ENCODE peak calls at places on chromosome 14, in ten cellular contexts. One of them, this sample, is unnamed.
A peak's percentile ranks its signal among the peaks of the same experiment; 100 is the strongest.

GRCh38 chr14:99674776-99675175 is 9.3 kb upstream of the CYP46A1 start:
- DNase-seq in DND-41: no peak
- DNase-seq in lower lobe of right lung: no peak
- DNase-seq in transverse colon: no peak
- DNase-seq in ascending aorta: no peak
- DNase-seq in CD4-positive, alpha-beta memory T cell: no peak
- DNase-seq in ovary: no peak
- DNase-seq in Peyer's patch: no peak
- DNase-seq in neuronal stem cell: no peak
- DNase-seq in left ventricle myocardium inferior: no peak
- DNase-seq in this sample: peak; percentile 59

GRCh38 chr14:96409701-96410100 is 17.8 kb downstream of the AK7 start:
- DNase-seq in DND-41: no peak
- DNase-seq in lower lobe of right lung: no peak
- DNase-seq in transverse colon: no peak
- DNase-seq in ascending aorta: no peak
- DNase-seq in CD4-positive, alpha-beta memory T cell: no peak
- DNase-seq in ovary: no peak
- DNase-seq in Peyer's patch: no peak
- DNase-seq in neuronal stem cell: no peak
- DNase-seq in left ventricle myocardium inferior: no peak
- DNase-seq in this sample: no peak

GRCh38 chr14:106691601-106692291 is 1165.4 kb downstream of the TMEM121 start:
- DNase-seq in DND-41: peak; percentile 70
- DNase-seq in lower lobe of right lung: peak; percentile 56
- DNase-seq in transverse colon: peak; percentile 47
- DNase-seq in ascending aorta: no peak
- DNase-seq in CD4-positive, alpha-beta memory T cell: peak; percentile 67
- DNase-seq in ovary: peak; percentile 21
- DNase-seq in Peyer's patch: no peak
- DNase-seq in neuronal stem cell: no peak
- DNase-seq in left ventricle myocardium inferior: peak; percentile 14
- DNase-seq in this sample: peak; percentile 79

GRCh38 chr14:102827716-102828115 is 50.5 kb downstream of the TRAF3 start:
- DNase-seq in DND-41: no peak
- DNase-seq in lower lobe of right lung: no peak
- DNase-seq in transverse colon: no peak
- DNase-seq in ascending aorta: no peak
- DNase-seq in CD4-positive, alpha-beta memory T cell: no peak
- DNase-seq in ovary: no peak
- DNase-seq in Peyer's patch: no peak
- DNase-seq in neuronal stem cell: no peak
- DNase-seq in left ventricle myocardium inferior: no peak
- DNase-seq in this sample: no peak

GRCh38 chr14:24556756-24557155 is 19.3 kb downstream of the CTSG start:
- DNase-seq in DND-41: no peak
- DNase-seq in lower lobe of right lung: no peak
- DNase-seq in transverse colon: no peak
- DNase-seq in ascending aorta: no peak
- DNase-seq in CD4-positive, alpha-beta memory T cell: no peak
- DNase-seq in ovary: no peak
- DNase-seq in Peyer's patch: no peak
- DNase-seq in neuronal stem cell: no peak
- DNase-seq in left ventricle myocardium inferior: no peak
- DNase-seq in this sample: no peak

GRCh38 chr14:93962701-93963601 is 13.4 kb downstream of the ASB2 start:
- DNase-seq in DND-41: no peak
- DNase-seq in lower lobe of right lung: peak; percentile 66
- DNase-seq in transverse colon: peak; percentile 75
- DNase-seq in ascending aorta: no peak
- DNase-seq in CD4-positive, alpha-beta memory T cell: peak; percentile 86
- DNase-seq in ovary: no peak
- DNase-seq in Peyer's patch: no peak
- DNase-seq in neuronal stem cell: no peak
- DNase-seq in left ventricle myocardium inferior: no peak
- DNase-seq in this sample: peak; percentile 65

GRCh38 chr14:59478540-59478939 is 5.7 kb downstream of the L3HYPDH start:
- DNase-seq in DND-41: no peak
- DNase-seq in lower lobe of right lung: no peak
- DNase-seq in transverse colon: no peak
- DNase-seq in ascending aorta: no peak
- DNase-seq in CD4-positive, alpha-beta memory T cell: no peak
- DNase-seq in ovary: no peak
- DNase-seq in Peyer's patch: no peak
- DNase-seq in neuronal stem cell: no peak
- DNase-seq in left ventricle myocardium inferior: no peak
- DNase-seq in this sample: no peak

GRCh38 chr14:56135001-56135400 is 16.8 kb downstream of the PELI2 start:
- DNase-seq in DND-41: no peak
- DNase-seq in lower lobe of right lung: peak; percentile 50
- DNase-seq in transverse colon: no peak
- DNase-seq in ascending aorta: no peak
- DNase-seq in CD4-positive, alpha-beta memory T cell: no peak
- DNase-seq in ovary: no peak
- DNase-seq in Peyer's patch: no peak
- DNase-seq in neuronal stem cell: no peak
- DNase-seq in left ventricle myocardium inferior: no peak
- DNase-seq in this sample: no peak

GRCh38 chr14:65259000-65259399 is 153.5 kb upstream of the FUT8 start:
- DNase-seq in DND-41: no peak
- DNase-seq in lower lobe of right lung: no peak
- DNase-seq in transverse colon: no peak
- DNase-seq in ascending aorta: no peak
- DNase-seq in CD4-positive, alpha-beta memory T cell: no peak
- DNase-seq in ovary: no peak
- DNase-seq in Peyer's patch: no peak
- DNase-seq in neuronal stem cell: no peak
- DNase-seq in left ventricle myocardium inferior: no peak
- DNase-seq in this sample: no peak

GRCh38 chr14:60324837-60325236 is 75.8 kb downstream of the PPM1A start:
- DNase-seq in DND-41: no peak
- DNase-seq in lower lobe of right lung: no peak
- DNase-seq in transverse colon: no peak
- DNase-seq in ascending aorta: no peak
- DNase-seq in CD4-positive, alpha-beta memory T cell: no peak
- DNase-seq in ovary: no peak
- DNase-seq in Peyer's patch: no peak
- DNase-seq in neuronal stem cell: no peak
- DNase-seq in left ventricle myocardium inferior: no peak
- DNase-seq in this sample: no peak

GRCh38 chr14:24329736-24330135 is 5.1 kb downstream of the ADCY4 start:
- DNase-seq in DND-41: no peak
- DNase-seq in lower lobe of right lung: peak; percentile 91
- DNase-seq in transverse colon: peak; percentile 69
- DNase-seq in ascending aorta: peak; percentile 70
- DNase-seq in CD4-positive, alpha-beta memory T cell: peak; percentile 87
- DNase-seq in ovary: no peak
- DNase-seq in Peyer's patch: no peak
- DNase-seq in neuronal stem cell: no peak
- DNase-seq in left ventricle myocardium inferior: no peak
- DNase-seq in this sample: peak; percentile 82

GRCh38 chr14:68791078-68791983 is 1.5 kb downstream of the ZFP36L1 start:
- DNase-seq in DND-41: no peak
- DNase-seq in lower lobe of right lung: no peak
- DNase-seq in transverse colon: no peak
- DNase-seq in ascending aorta: no peak
- DNase-seq in CD4-positive, alpha-beta memory T cell: peak; percentile 58
- DNase-seq in ovary: no peak
- DNase-seq in Peyer's patch: no peak
- DNase-seq in neuronal stem cell: no peak
- DNase-seq in left ventricle myocardium inferior: no peak
- DNase-seq in this sample: no peak

GRCh38 chr14:56659964-56660551 is 80.5 kb downstream of the TMEM260 start:
- DNase-seq in DND-41: no peak
- DNase-seq in lower lobe of right lung: no peak
- DNase-seq in transverse colon: no peak
- DNase-seq in ascending aorta: no peak
- DNase-seq in CD4-positive, alpha-beta memory T cell: no peak
- DNase-seq in ovary: no peak
- DNase-seq in Peyer's patch: no peak
- DNase-seq in neuronal stem cell: peak; percentile 37
- DNase-seq in left ventricle myocardium inferior: no peak
- DNase-seq in this sample: no peak

GRCh38 chr14:65791551-65791981 is 379.0 kb downstream of the FUT8 start:
- DNase-seq in DND-41: peak; percentile 17
- DNase-seq in lower lobe of right lung: no peak
- DNase-seq in transverse colon: no peak
- DNase-seq in ascending aorta: no peak
- DNase-seq in CD4-positive, alpha-beta memory T cell: peak; percentile 53
- DNase-seq in ovary: no peak
- DNase-seq in Peyer's patch: no peak
- DNase-seq in neuronal stem cell: no peak
- DNase-seq in left ventricle myocardium inferior: no peak
- DNase-seq in this sample: no peak

GRCh38 chr14:74476107-74476506 is 17.0 kb downstream of the NPC2 start:
- DNase-seq in DND-41: no peak
- DNase-seq in lower lobe of right lung: no peak
- DNase-seq in transverse colon: no peak
- DNase-seq in ascending aorta: no peak
- DNase-seq in CD4-positive, alpha-beta memory T cell: no peak
- DNase-seq in ovary: no peak
- DNase-seq in Peyer's patch: no peak
- DNase-seq in neuronal stem cell: no peak
- DNase-seq in left ventricle myocardium inferior: no peak
- DNase-seq in this sample: peak; percentile 15

GRCh38 chr14:24317141-24317927 is 6.0 kb downstream of the LTB4R start:
- DNase-seq in DND-41: no peak
- DNase-seq in lower lobe of right lung: no peak
- DNase-seq in transverse colon: no peak
- DNase-seq in ascending aorta: no peak
- DNase-seq in CD4-positive, alpha-beta memory T cell: no peak
- DNase-seq in ovary: no peak
- DNase-seq in Peyer's patch: no peak
- DNase-seq in neuronal stem cell: no peak
- DNase-seq in left ventricle myocardium inferior: no peak
- DNase-seq in this sample: no peak

GRCh38 chr14:35571598-35571997 is 37.6 kb downstream of the INSM2 start:
- DNase-seq in DND-41: no peak
- DNase-seq in lower lobe of right lung: no peak
- DNase-seq in transverse colon: no peak
- DNase-seq in ascending aorta: no peak
- DNase-seq in CD4-positive, alpha-beta memory T cell: no peak
- DNase-seq in ovary: no peak
- DNase-seq in Peyer's patch: no peak
- DNase-seq in neuronal stem cell: no peak
- DNase-seq in left ventricle myocardium inferior: no peak
- DNase-seq in this sample: no peak

GRCh38 chr14:101665478-101666078 is 95.9 kb upstream of the PPP2R5C start:
- DNase-seq in DND-41: peak; percentile 70
- DNase-seq in lower lobe of right lung: no peak
- DNase-seq in transverse colon: peak; percentile 52
- DNase-seq in ascending aorta: no peak
- DNase-seq in CD4-positive, alpha-beta memory T cell: no peak
- DNase-seq in ovary: peak; percentile 47
- DNase-seq in Peyer's patch: no peak
- DNase-seq in neuronal stem cell: peak; percentile 36
- DNase-seq in left ventricle myocardium inferior: no peak
- DNase-seq in this sample: no peak

GRCh38 chr14:78005325-78005724 is 164.8 kb upstream of the NRXN3 start:
- DNase-seq in DND-41: no peak
- DNase-seq in lower lobe of right lung: no peak
- DNase-seq in transverse colon: no peak
- DNase-seq in ascending aorta: no peak
- DNase-seq in CD4-positive, alpha-beta memory T cell: no peak
- DNase-seq in ovary: no peak
- DNase-seq in Peyer's patch: no peak
- DNase-seq in neuronal stem cell: no peak
- DNase-seq in left ventricle myocardium inferior: no peak
- DNase-seq in this sample: no peak

GRCh38 chr14:67784244-67784823 is 32.1 kb downstream of the ZFYVE26 start:
- DNase-seq in DND-41: no peak
- DNase-seq in lower lobe of right lung: no peak
- DNase-seq in transverse colon: no peak
- DNase-seq in ascending aorta: no peak
- DNase-seq in CD4-positive, alpha-beta memory T cell: no peak
- DNase-seq in ovary: no peak
- DNase-seq in Peyer's patch: no peak
- DNase-seq in neuronal stem cell: no peak
- DNase-seq in left ventricle myocardium inferior: no peak
- DNase-seq in this sample: no peak
- H3K27ac ChIP-seq in DND-41: no peak overlapping the region
- H3K27ac ChIP-seq in lower lobe of right lung: no peak overlapping the region
- H3K27ac ChIP-seq in transverse colon: no peak overlapping the region
- H3K27ac ChIP-seq in ascending aorta: no peak overlapping the region
- H3K27ac ChIP-seq in CD4-positive, alpha-beta memory T cell: no peak overlapping the region
- H3K27ac ChIP-seq in ovary: no peak overlapping the region
- H3K27ac ChIP-seq in Peyer's patch: no peak overlapping the region
- H3K27ac ChIP-seq in neuronal stem cell: no peak overlapping the region
- H3K27ac ChIP-seq in left ventricle myocardium inferior: no peak overlapping the region
- H3K27ac ChIP-seq in this sample: no peak overlapping the region

DNA sequence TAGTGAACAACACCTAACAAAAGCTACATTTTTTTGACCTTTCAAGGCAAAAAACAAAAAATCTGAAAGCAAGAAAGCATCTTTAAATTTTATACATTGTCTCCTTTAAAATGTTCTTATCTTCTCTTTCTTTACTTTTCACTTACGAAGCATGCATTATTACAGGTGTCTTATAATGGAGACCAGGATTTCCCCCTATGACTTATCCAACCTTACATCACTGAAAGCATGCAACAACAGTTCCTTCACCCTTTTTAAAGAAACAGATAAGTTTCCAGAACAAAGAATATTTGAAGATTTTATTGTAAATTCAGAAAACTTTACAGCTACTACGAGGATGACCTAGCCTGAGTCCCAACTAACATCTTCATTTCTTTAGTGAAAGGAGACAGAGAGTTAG is 277.2 kb downstream of the AKAP6 start:
- DNase-seq in DND-41: no peak
- DNase-seq in lower lobe of right lung: no peak
- DNase-seq in transverse colon: no peak
- DNase-seq in ascending aorta: no peak
- DNase-seq in CD4-positive, alpha-beta memory T cell: no peak
- DNase-seq in ovary: no peak
- DNase-seq in Peyer's patch: no peak
- DNase-seq in neuronal stem cell: no peak
- DNase-seq in left ventricle myocardium inferior: no peak
- DNase-seq in this sample: no peak
- H3K27ac ChIP-seq in DND-41: no peak overlapping the region
- H3K27ac ChIP-seq in lower lobe of right lung: no peak overlapping the region
- H3K27ac ChIP-seq in transverse colon: no peak overlapping the region
- H3K27ac ChIP-seq in ascending aorta: no peak overlapping the region
- H3K27ac ChIP-seq in CD4-positive, alpha-beta memory T cell: no peak overlapping the region
- H3K27ac ChIP-seq in ovary: no peak overlapping the region
- H3K27ac ChIP-seq in Peyer's patch: no peak overlapping the region
- H3K27ac ChIP-seq in neuronal stem cell: no peak overlapping the region
- H3K27ac ChIP-seq in left ventricle myocardium inferior: peak overlapping the region; percentile 57
- H3K27ac ChIP-seq in this sample: no peak overlapping the region

GRCh38 chr14:72404998-72405397 is 472.8 kb downstream of the RGS6 start:
- DNase-seq in DND-41: no peak
- DNase-seq in lower lobe of right lung: no peak
- DNase-seq in transverse colon: no peak
- DNase-seq in ascending aorta: no peak
- DNase-seq in CD4-positive, alpha-beta memory T cell: no peak
- DNase-seq in ovary: no peak
- DNase-seq in Peyer's patch: no peak
- DNase-seq in neuronal stem cell: no peak
- DNase-seq in left ventricle myocardium inferior: no peak
- DNase-seq in this sample: no peak
- H3K27ac ChIP-seq in DND-41: no peak overlapping the region
- H3K27ac ChIP-seq in lower lobe of right lung: no peak overlapping the region
- H3K27ac ChIP-seq in transverse colon: no peak overlapping the region
- H3K27ac ChIP-seq in ascending aorta: no peak overlapping the region
- H3K27ac ChIP-seq in CD4-positive, alpha-beta memory T cell: no peak overlapping the region
- H3K27ac ChIP-seq in ovary: no peak overlapping the region
- H3K27ac ChIP-seq in Peyer's patch: no peak overlapping the region
- H3K27ac ChIP-seq in neuronal stem cell: no peak overlapping the region
- H3K27ac ChIP-seq in left ventricle myocardium inferior: no peak overlapping the region
- H3K27ac ChIP-seq in this sample: no peak overlapping the region

GRCh38 chr14:105500036-105500725 is 9.1 kb downstream of the TEDC1 start:
- DNase-seq in DND-41: no peak
- DNase-seq in lower lobe of right lung: no peak
- DNase-seq in transverse colon: no peak
- DNase-seq in ascending aorta: no peak
- DNase-seq in CD4-positive, alpha-beta memory T cell: no peak
- DNase-seq in ovary: no peak
- DNase-seq in Peyer's patch: no peak
- DNase-seq in neuronal stem cell: no peak
- DNase-seq in left ventricle myocardium inferior: no peak
- DNase-seq in this sample: peak; percentile 66
- H3K27ac ChIP-seq in DND-41: no peak overlapping the region
- H3K27ac ChIP-seq in lower lobe of right lung: no peak overlapping the region
- H3K27ac ChIP-seq in transverse colon: no peak overlapping the region
- H3K27ac ChIP-seq in ascending aorta: no peak overlapping the region
- H3K27ac ChIP-seq in CD4-positive, alpha-beta memory T cell: no peak overlapping the region
- H3K27ac ChIP-seq in ovary: no peak overlapping the region
- H3K27ac ChIP-seq in Peyer's patch: no peak overlapping the region
- H3K27ac ChIP-seq in neuronal stem cell: peak overlapping the region; percentile 71
- H3K27ac ChIP-seq in left ventricle myocardium inferior: no peak overlapping the region
- H3K27ac ChIP-seq in this sample: no peak overlapping the region

This sample was measured in kidney.